ENCODE peak calls at places on chromosome 18, in four cellular contexts. One of them, this sample, is unnamed.

GRCh38 chr18:12336887-12337286 is 28.8 kb downstream of the TUBB6 start:
- DNase-seq in midbrain: no peak
- DNase-seq in stimulated activated CD8-positive, alpha-beta memory T cell treated with anti-CD3 and anti-CD28 coated beads, Interleukin-12 subunit alpha, Interleukin-12 subunit beta, amount 100 ng/mL, for 1 hour: no peak
- DNase-seq in ACHN: peak
- DNase-seq in this sample: no peak

GRCh38 chr18:74360852-74361640 is 45.4 kb downstream of the C18orf63 start:
- DNase-seq in midbrain: no peak
- DNase-seq in stimulated activated CD8-positive, alpha-beta memory T cell treated with anti-CD3 and anti-CD28 coated beads, Interleukin-12 subunit alpha, Interleukin-12 subunit beta, amount 100 ng/mL, for 1 hour: no peak
- DNase-seq in ACHN: no peak
- DNase-seq in this sample: no peak

GRCh38 chr18:28175930-28176673 is 828 bp downstream of the CDH2 start:
- DNase-seq in midbrain: peak
- DNase-seq in stimulated activated CD8-positive, alpha-beta memory T cell treated with anti-CD3 and anti-CD28 coated beads, Interleukin-12 subunit alpha, Interleukin-12 subunit beta, amount 100 ng/mL, for 1 hour: no peak
- DNase-seq in ACHN: peak
- DNase-seq in this sample: no peak

GRCh38 chr18:57210101-57210661 is 63.3 kb downstream of the BOD1L2 start:
- DNase-seq in midbrain: no peak
- DNase-seq in stimulated activated CD8-positive, alpha-beta memory T cell treated with anti-CD3 and anti-CD28 coated beads, Interleukin-12 subunit alpha, Interleukin-12 subunit beta, amount 100 ng/mL, for 1 hour: no peak
- DNase-seq in ACHN: peak
- DNase-seq in this sample: no peak

GRCh38 chr18:34870916-34871315 is 160.8 kb downstream of the DTNA start:
- DNase-seq in midbrain: no peak
- DNase-seq in stimulated activated CD8-positive, alpha-beta memory T cell treated with anti-CD3 and anti-CD28 coated beads, Interleukin-12 subunit alpha, Interleukin-12 subunit beta, amount 100 ng/mL, for 1 hour: no peak
- DNase-seq in ACHN: no peak
- DNase-seq in this sample: no peak

GRCh38 chr18:50812834-50813233 is 7.0 kb downstream of the MRO start:
- DNase-seq in midbrain: no peak
- DNase-seq in stimulated activated CD8-positive, alpha-beta memory T cell treated with anti-CD3 and anti-CD28 coated beads, Interleukin-12 subunit alpha, Interleukin-12 subunit beta, amount 100 ng/mL, for 1 hour: no peak
- DNase-seq in ACHN: no peak
- DNase-seq in this sample: no peak

GRCh38 chr18:48838921-48839818 is 111.6 kb downstream of the SMAD7 start:
- DNase-seq in midbrain: no peak
- DNase-seq in stimulated activated CD8-positive, alpha-beta memory T cell treated with anti-CD3 and anti-CD28 coated beads, Interleukin-12 subunit alpha, Interleukin-12 subunit beta, amount 100 ng/mL, for 1 hour: no peak
- DNase-seq in ACHN: no peak
- DNase-seq in this sample: no peak

GRCh38 chr18:78893396-78894305 is 86.0 kb upstream of the SALL3 start:
- DNase-seq in midbrain: no peak
- DNase-seq in stimulated activated CD8-positive, alpha-beta memory T cell treated with anti-CD3 and anti-CD28 coated beads, Interleukin-12 subunit alpha, Interleukin-12 subunit beta, amount 100 ng/mL, for 1 hour: no peak
- DNase-seq in ACHN: no peak
- DNase-seq in this sample: no peak

GRCh38 chr18:48848641-48849143 is 102.1 kb downstream of the SMAD7 start:
- DNase-seq in midbrain: no peak
- DNase-seq in stimulated activated CD8-positive, alpha-beta memory T cell treated with anti-CD3 and anti-CD28 coated beads, Interleukin-12 subunit alpha, Interleukin-12 subunit beta, amount 100 ng/mL, for 1 hour: no peak
- DNase-seq in ACHN: no peak
- DNase-seq in this sample: no peak

GRCh38 chr18:75081486-75081885 is 127.5 kb downstream of the PTGR3 start:
- DNase-seq in midbrain: no peak
- DNase-seq in stimulated activated CD8-positive, alpha-beta memory T cell treated with anti-CD3 and anti-CD28 coated beads, Interleukin-12 subunit alpha, Interleukin-12 subunit beta, amount 100 ng/mL, for 1 hour: no peak
- DNase-seq in ACHN: no peak
- DNase-seq in this sample: no peak

GRCh38 chr18:24341361-24341760 is 56.3 kb downstream of the OSBPL1A start:
- DNase-seq in midbrain: no peak
- DNase-seq in stimulated activated CD8-positive, alpha-beta memory T cell treated with anti-CD3 and anti-CD28 coated beads, Interleukin-12 subunit alpha, Interleukin-12 subunit beta, amount 100 ng/mL, for 1 hour: no peak
- DNase-seq in ACHN: no peak
- DNase-seq in this sample: no peak

GRCh38 chr18:32029558-32029957 is 10.9 kb downstream of the RNF125 start:
- DNase-seq in midbrain: no peak
- DNase-seq in stimulated activated CD8-positive, alpha-beta memory T cell treated with anti-CD3 and anti-CD28 coated beads, Interleukin-12 subunit alpha, Interleukin-12 subunit beta, amount 100 ng/mL, for 1 hour: no peak
- DNase-seq in ACHN: no peak
- DNase-seq in this sample: no peak

GRCh38 chr18:374735-375168 is 106.9 kb upstream of the THOC1 start:
- DNase-seq in midbrain: no peak
- DNase-seq in stimulated activated CD8-positive, alpha-beta memory T cell treated with anti-CD3 and anti-CD28 coated beads, Interleukin-12 subunit alpha, Interleukin-12 subunit beta, amount 100 ng/mL, for 1 hour: no peak
- DNase-seq in ACHN: no peak
- DNase-seq in this sample: no peak

GRCh38 chr18:12279781-12280531 is 25.8 kb downstream of the CIDEA start:
- DNase-seq in midbrain: no peak
- DNase-seq in stimulated activated CD8-positive, alpha-beta memory T cell treated with anti-CD3 and anti-CD28 coated beads, Interleukin-12 subunit alpha, Interleukin-12 subunit beta, amount 100 ng/mL, for 1 hour: no peak
- DNase-seq in ACHN: no peak
- DNase-seq in this sample: no peak

GRCh38 chr18:63197246-63197791 is 122.2 kb downstream of the BCL2 start:
- DNase-seq in midbrain: no peak
- DNase-seq in stimulated activated CD8-positive, alpha-beta memory T cell treated with anti-CD3 and anti-CD28 coated beads, Interleukin-12 subunit alpha, Interleukin-12 subunit beta, amount 100 ng/mL, for 1 hour: no peak
- DNase-seq in ACHN: no peak
- DNase-seq in this sample: peak

GRCh38 chr18:5759169-5759568 is 136.2 kb downstream of the TMEM200C start:
- DNase-seq in midbrain: no peak
- DNase-seq in stimulated activated CD8-positive, alpha-beta memory T cell treated with anti-CD3 and anti-CD28 coated beads, Interleukin-12 subunit alpha, Interleukin-12 subunit beta, amount 100 ng/mL, for 1 hour: no peak
- DNase-seq in ACHN: no peak
- DNase-seq in this sample: no peak